ENCODE peak calls at places on chromosomes 1 and 21, in four cellular contexts. X is A673, K is fibroblast of lung, P is mucosa of descending colon. N is an unnamed sample.

GRCh38 chr1:89126602-89127001 is 688 bp upstream of the GBP2 start:
- DNase-seq in K (peak; percentile 14), X (no peak), P (peak; percentile 23), N (peak; percentile 5)

GRCh38 chr1:238484121-238484520 is 593.4 kb upstream of the ZP4 start:
- DNase-seq in K (peak; percentile 18), P (no peak), X (no peak), N (no peak)

GRCh38 chr1:160193091-160193819 is 2.9 kb downstream of the CASQ1 start:
- DNase-seq in K (peak; percentile 79), X (peak; percentile 85), P (peak; percentile 88), N (peak; percentile 89)

GRCh38 chr1:26786437-26787380 is 1.0 kb upstream of the PIGV start:
- DNase-seq in K (peak; percentile 92), P (peak; percentile 60), X (peak; percentile 10), N (peak; percentile 91)

GRCh38 chr21:28550057-28550825 is 442.4 kb downstream of the LTN1 start:
- DNase-seq in K (no peak), X (no peak), P (no peak), N (peak; percentile 10)

GRCh38 chr1:234398849-234399381 is 25.7 kb downstream of the COA6 start:
- DNase-seq in K (peak; percentile 74), P (no peak), X (no peak), N (peak; percentile 52)

GRCh38 chr1:245549981-245550701 is 395.4 kb downstream of the KIF26B start:
- DNase-seq in P (no peak), X (no peak), K (no peak), N (no peak)

GRCh38 chr1:92070892-92071291 is 4.3 kb downstream of the SETSIP start:
- DNase-seq in K (no peak), P (no peak), X (peak; percentile 11), N (no peak)

GRCh38 chr1:235330918-235331285 is 2.5 kb downstream of the GGPS1 start:
- DNase-seq in P (no peak), X (no peak), K (no peak), N (no peak)

GRCh38 chr1:206691604-206692003 is 6.9 kb downstream of the MAPKAPK2 start:
- DNase-seq in P (no peak), X (no peak), K (no peak), N (no peak)

GRCh38 chr1:119676571-119677206 is 28.6 kb upstream of the ZNF697 start:
- DNase-seq in P (no peak), K (no peak), X (peak; percentile 23), N (peak; percentile 60)

GRCh38 chr1:18339161-18339560 is 141.6 kb upstream of the KLHDC7A start:
- DNase-seq in X (no peak), P (no peak), K (no peak), N (no peak)

GRCh38 chr1:91730781-91731732 is 154.9 kb downstream of the TGFBR3 start:
- DNase-seq in X (peak; percentile 27), K (peak; percentile 79), P (no peak), N (peak; percentile 85)

GRCh38 chr1:15617874-15618684 is 821 bp downstream of the DDI2 start:
- DNase-seq in X (peak; percentile 32), K (peak; percentile 21), P (peak; percentile 57), N (peak; percentile 17)

GRCh38 chr1:232045571-232045970 is 419.0 kb downstream of the DISC1 start:
- DNase-seq in X (no peak), K (no peak), P (no peak), N (no peak)

GRCh38 chr1:232388363-232388762 is 241.6 kb downstream of the SIPA1L2 start:
- DNase-seq in K (no peak), X (no peak), P (no peak), N (no peak)

GRCh38 chr1:36835017-36835695 is 199.2 kb downstream of the GRIK3 start:
- DNase-seq in P (no peak), K (no peak), X (no peak), N (no peak)

GRCh38 chr1:179825798-179826460 is 51.7 kb downstream of the TOR1AIP2 start:
- DNase-seq in K (no peak), X (no peak), P (no peak), N (no peak)

GRCh38 chr1:86470859-86471258 is 2.1 kb downstream of the CLCA1 start:
- DNase-seq in K (no peak), X (no peak), P (no peak), N (no peak)

GRCh38 chr1:178464566-178464965 is 32.2 kb downstream of the CLEC20A start:
- DNase-seq in K (no peak), P (no peak), X (no peak), N (no peak)

GRCh38 chr1:62967031-62967430 is 183.1 kb downstream of the ATG4C start:
- DNase-seq in P (no peak), X (no peak), K (no peak), N (no peak)

GRCh38 chr1:226627924-226628623 is 79.5 kb downstream of the STUM start:
- DNase-seq in X (no peak), K (no peak), P (no peak), N (no peak)

GRCh38 chr1:93638981-93639380 is 42.7 kb downstream of the BCAR3 start:
- DNase-seq in K (no peak), X (no peak), P (no peak), N (no peak)

GRCh38 chr1:87804128-87804527 is 475.4 kb downstream of the LMO4 start:
- DNase-seq in K (no peak), X (no peak), P (no peak), N (no peak)

GRCh38 chr1:238568707-238569106 is 678.0 kb upstream of the ZP4 start:
- DNase-seq in P (no peak), K (no peak), X (no peak), N (no peak)

GRCh38 chr1:61255324-61255703 is 173.0 kb downstream of the NFIA start:
- DNase-seq in X (no peak), K (no peak), P (no peak), N (no peak)

GRCh38 chr21:16912075-16912474 is 600.8 kb upstream of the CXADR start:
- DNase-seq in K (peak; percentile 85), P (no peak), X (no peak), N (peak; percentile 51)

GRCh38 chr1:1116701-1117468 is 996 bp upstream of the C1orf159 start:
- DNase-seq in K (peak; percentile 16), X (peak; percentile 45), P (no peak), N (no peak)

GRCh38 chr1:152110860-152111514 is 4.3 kb downstream of the TCHH start:
- DNase-seq in P (peak; percentile 26), K (peak; percentile 65), X (peak; percentile 78), N (peak; percentile 65)

GRCh38 chr21:44533121-44533890 is 6.7 kb downstream of the KRTAP10-1 start:
- DNase-seq in K (no peak), P (no peak), X (no peak), N (no peak)

GRCh38 chr1:54949971-54950360 is 30.5 kb upstream of the TMEM61 start:
- DNase-seq in K (peak; percentile 21), X (no peak), P (no peak), N (peak; percentile 45)

GRCh38 chr1:219041141-219041540 is 132.5 kb upstream of the LYPLAL1 start:
- DNase-seq in K (peak; percentile 75), P (no peak), X (no peak), N (peak; percentile 62)

GRCh38 chr1:176802316-176802715 is 339.3 kb downstream of the PAPPA2 start:
- DNase-seq in K (no peak), X (no peak), P (no peak), N (no peak)

GRCh38 chr1:181140398-181140797 is 51.9 kb downstream of the IER5 start:
- DNase-seq in P (no peak), K (no peak), X (no peak), N (peak; percentile 68)

GRCh38 chr1:181140891-181141290 is 52.4 kb downstream of the IER5 start:
- DNase-seq in P (no peak), X (no peak), K (no peak), N (no peak)

GRCh38 chr1:181142096-181143043 is 53.9 kb downstream of the IER5 start:
- DNase-seq in K (peak; percentile 81), P (peak; percentile 92), X (peak; percentile 91), N (peak; percentile 91)

GRCh38 chr1:181143081-181143859 is 54.8 kb downstream of the IER5 start:
- DNase-seq in K (no peak), X (no peak), P (no peak), N (no peak)

GRCh38 chr1:181141431-181141910 is 53.0 kb downstream of the IER5 start:
- DNase-seq in K (peak; percentile 92), X (peak; percentile 37), P (no peak), N (peak; percentile 59)
- TF ChIP-seq CTCF in K (no peak), X (no peak), P (no peak), N (no peak)

DNA sequence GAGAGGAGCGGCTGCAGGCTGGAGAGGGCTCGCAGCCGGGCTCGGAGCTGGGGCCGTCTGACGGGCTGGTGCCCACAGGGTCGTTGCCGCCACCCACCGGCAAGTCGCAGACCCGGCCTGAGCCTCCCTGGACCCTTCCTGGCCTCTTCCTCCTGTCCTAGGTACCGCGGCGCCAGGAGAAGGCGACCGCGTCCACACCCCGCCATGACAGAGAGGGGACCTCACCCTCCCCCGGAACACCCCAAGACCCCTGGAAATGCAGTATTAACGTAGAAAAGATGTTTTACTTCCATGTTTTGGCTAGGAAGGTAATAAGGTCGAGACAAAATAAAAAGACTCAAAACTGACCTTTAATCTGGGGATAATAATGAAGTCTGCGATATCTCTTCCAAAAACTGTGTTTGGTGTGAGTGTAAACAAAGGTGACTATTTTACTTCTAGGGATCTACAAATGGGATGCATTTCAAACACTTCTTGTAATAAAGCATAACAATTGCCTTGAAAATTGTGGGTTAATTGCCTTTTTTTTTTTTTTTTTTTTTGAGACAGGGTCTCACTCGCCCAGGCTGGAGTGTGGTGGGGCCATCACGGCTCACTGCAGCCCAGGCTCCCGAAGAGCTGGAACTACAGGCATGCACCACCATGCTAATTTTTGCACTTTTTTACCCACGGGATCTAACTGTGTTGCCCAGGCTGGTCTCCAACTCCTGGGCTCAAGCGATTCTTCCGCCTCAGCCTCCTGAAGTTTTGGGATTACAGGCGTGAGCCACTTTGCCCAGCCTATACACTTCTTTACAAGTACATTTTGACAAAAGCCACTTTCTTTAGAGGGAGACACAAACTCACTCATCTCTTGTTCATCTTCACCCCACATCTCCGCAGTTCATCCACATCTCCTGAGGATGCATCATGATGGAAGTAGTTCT is 838 bp upstream of the RSRP1 start:
- DNase-seq in X (no peak), K (no peak), P (no peak), N (no peak)
- TF ChIP-seq CTCF in X (no peak), K (no peak), P (no peak), N (no peak)

GRCh38 chr1:2643414-2644077 is 10.7 kb upstream of the MMEL1 start:
- DNase-seq in K (no peak), P (no peak), X (no peak), N (no peak)
- TF ChIP-seq CTCF in K (no peak), P (no peak), X (no peak), N (no peak)

GRCh38 chr21:32777269-32777668 is 5.7 kb upstream of the PAXBP1 start:
- DNase-seq in X (no peak), P (no peak), K (no peak), N (peak; percentile 35)

GRCh38 chr21:32776743-32777142 is 5.2 kb upstream of the PAXBP1 start:
- DNase-seq in P (no peak), X (no peak), K (no peak), N (no peak)

GRCh38 chr21:32779983-32780382 is 8.4 kb upstream of the PAXBP1 start:
- DNase-seq in K (no peak), P (no peak), X (no peak), N (no peak)

GRCh38 chr21:32782698-32783097 is 11.1 kb upstream of the PAXBP1 start:
- DNase-seq in X (peak; percentile 14), P (no peak), K (no peak), N (no peak)
- TF ChIP-seq CTCF in X (no peak), P (no peak), K (no peak), N (no peak)